ENCODE peak calls at places on chromosomes 5 and 9, in six cellular contexts. O, F, P, A, R and H are unnamed samples.

GRCh38 chr5:135217669-135218485 is 181.2 kb downstream of the MACROH2A1 start:
- DNase-seq in O (no peak), F (no peak), P (no peak), A (no peak), R (peak; percentile 38), H (peak; percentile 35)

GRCh38 chr5:56640763-56641406 is 174.5 kb upstream of the MAP3K1 start:
- DNase-seq in O (no peak), F (no peak), P (no peak), A (peak; percentile 54), R (no peak), H (peak; percentile 52)

GRCh38 chr9:82923410-82924242 is 139.3 kb downstream of the RASEF start:
- DNase-seq in O (no peak), F (peak; percentile 71), P (no peak), A (no peak), R (no peak), H (no peak)

GRCh38 chr5:1015545-1015944 is 6.9 kb downstream of the NKD2 start:
- DNase-seq in O (no peak), F (no peak), P (no peak), A (no peak), R (no peak), H (no peak)

GRCh38 chr5:75412111-75412990 is 75.3 kb downstream of the HMGCR start:
- DNase-seq in O (no peak), F (no peak), P (no peak), A (no peak), R (peak; percentile 38), H (no peak)

GRCh38 chr5:60148356-60148755 is 254.8 kb upstream of the PDE4D start:
- DNase-seq in O (peak; percentile 5), F (no peak), P (no peak), A (no peak), R (no peak), H (no peak)

GRCh38 chr9:86396412-86396811 is 42.2 kb upstream of the TUT7 start:
- DNase-seq in O (no peak), F (no peak), P (no peak), A (no peak), R (no peak), H (no peak)

GRCh38 chr9:114424126-114424525 is 36.3 kb upstream of the AKNA start:
- DNase-seq in O (no peak), F (no peak), P (no peak), A (no peak), R (no peak), H (no peak)

GRCh38 chr5:8436919-8437318 is 568.0 kb downstream of the MTRR start:
- DNase-seq in O (no peak), F (no peak), P (no peak), A (no peak), R (no peak), H (no peak)

DNA sequence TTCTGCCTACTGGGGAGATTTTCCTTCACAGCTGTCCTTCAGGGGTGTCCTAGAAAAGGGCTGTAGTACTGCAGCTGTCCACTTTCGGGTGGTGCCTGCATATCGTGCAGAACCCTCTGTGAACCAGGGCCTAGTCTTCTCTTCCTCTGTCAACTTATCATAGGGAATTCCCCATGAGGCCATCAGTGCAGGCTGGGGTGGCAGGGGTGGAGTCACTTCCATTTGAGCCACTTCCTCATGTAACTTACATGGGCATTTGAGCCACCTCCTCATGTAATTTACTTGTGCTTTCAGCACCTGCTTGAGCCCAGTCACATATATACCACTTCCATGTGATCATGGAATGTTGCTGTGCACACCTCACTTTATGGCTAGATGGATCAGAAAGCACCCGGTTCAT is 742.0 kb upstream of the RGMB start:
- DNase-seq in O (no peak), F (no peak), P (no peak), A (no peak), R (no peak), H (no peak)
- TF ChIP-seq CTCF in O (no peak), F (no peak), P (no peak), A (no peak), R (no peak), H (no peak)

DNA sequence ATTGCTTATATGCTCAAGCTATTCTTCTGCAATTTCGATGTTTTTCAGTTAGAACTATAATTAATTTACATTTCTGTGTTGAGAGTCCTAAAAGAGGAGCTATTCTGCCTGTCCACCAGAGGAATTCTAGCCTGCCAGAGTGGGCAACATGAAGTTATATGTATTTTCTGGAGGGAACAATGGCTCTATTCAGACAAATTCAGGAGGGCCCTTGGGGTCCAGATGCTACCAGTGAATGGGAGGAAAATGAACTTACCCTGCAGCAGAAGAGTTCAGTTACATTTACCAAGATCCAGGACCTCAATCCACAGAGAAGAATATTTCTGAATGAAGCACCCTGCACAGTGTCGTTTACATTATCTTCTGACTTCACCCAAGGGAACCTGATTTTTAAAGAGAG is 80.7 kb downstream of the ITGA1 start:
- DNase-seq in O (no peak), F (no peak), P (no peak), A (no peak), R (no peak), H (no peak)
- TF ChIP-seq CTCF in O (no peak), F (no peak), P (no peak), A (no peak), R (no peak), H (no peak)

GRCh38 chr5:50320131-50320749 is 120.8 kb downstream of the EMB start:
- DNase-seq in O (no peak), F (peak; percentile 8), P (no peak), A (no peak), R (no peak), H (no peak)
- TF ChIP-seq CTCF in O (no peak), F (peak; percentile 54), P (no peak), A (no peak), R (no peak), H (no peak)

GRCh38 chr5:9513825-9514224 is 32.0 kb downstream of the SEMA5A start:
- DNase-seq in O (peak; percentile 58), F (no peak), P (no peak), A (no peak), R (peak; percentile 69), H (no peak)
- TF ChIP-seq CTCF in O (peak; percentile 51), F (no peak), P (no peak), A (peak; percentile 26), R (peak; percentile 59), H (no peak)

GRCh38 chr9:105064248-105065118 is 136.5 kb upstream of the ABCA1 start:
- DNase-seq in O (peak; percentile 96), F (peak; percentile 55), P (peak; percentile 10), A (peak; percentile 95), R (peak; percentile 25), H (peak; percentile 87)
- TF ChIP-seq CTCF in O (no peak), F (no peak), P (no peak), A (no peak), R (no peak), H (no peak)

DNA sequence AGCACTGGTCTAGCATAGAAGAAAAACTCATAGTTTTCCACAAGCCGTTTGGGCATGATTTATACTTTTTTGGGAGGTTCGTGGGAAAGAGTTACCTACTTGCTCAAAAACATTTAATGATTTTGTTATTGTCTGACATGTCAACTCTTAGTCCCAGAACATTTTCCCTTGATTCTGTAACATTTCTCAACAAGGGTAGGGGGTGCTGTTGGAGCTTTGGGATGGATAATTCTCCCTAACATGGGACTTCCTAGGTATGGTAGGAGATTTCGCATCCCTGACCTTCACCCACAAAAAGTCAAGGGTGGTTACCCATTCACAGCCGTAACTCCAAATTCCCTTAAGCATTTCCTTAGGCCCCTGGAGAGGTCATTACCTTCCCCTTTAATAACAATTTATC is 378.0 kb downstream of the YTHDC2 start:
- DNase-seq in O (no peak), F (no peak), P (no peak), A (no peak), R (peak; percentile 37), H (no peak)
- TF ChIP-seq CTCF in O (no peak), F (no peak), P (no peak), A (no peak), R (peak; percentile 53), H (no peak)

DNA sequence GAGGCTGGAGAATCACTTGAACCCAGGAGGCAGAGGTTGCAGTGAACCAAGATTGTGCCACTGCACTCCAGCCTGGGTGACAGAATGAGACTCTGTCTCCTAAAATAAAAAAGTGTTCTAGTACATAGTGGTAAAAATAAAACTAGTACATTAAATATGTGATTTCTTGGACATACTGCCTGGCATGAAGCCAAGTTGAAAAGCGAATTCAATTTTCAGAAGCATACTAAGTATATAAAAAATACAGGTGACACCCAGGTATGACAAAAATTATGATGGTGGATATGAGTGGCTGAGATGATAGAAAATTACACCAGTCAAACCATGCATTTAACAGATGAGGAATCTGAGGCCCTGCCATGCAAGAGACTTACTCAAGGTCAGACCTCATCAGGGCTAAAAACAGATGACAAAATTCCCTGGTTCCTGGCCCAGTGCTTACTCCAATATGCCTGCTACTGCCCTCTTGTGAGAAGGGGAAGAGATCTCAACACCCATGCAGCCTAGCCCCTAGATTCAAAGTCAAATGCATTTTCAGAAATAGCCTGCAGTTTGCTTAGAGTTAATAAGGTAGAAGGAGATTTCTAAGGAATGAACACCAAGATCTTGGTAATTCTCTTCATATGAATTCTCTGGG is 46.6 kb upstream of the GNPDA1 start:
- DNase-seq in O (peak; percentile 57), F (peak; percentile 53), P (no peak), A (peak; percentile 45), R (peak; percentile 58), H (no peak)
- TF ChIP-seq CTCF in O (no peak), F (peak; percentile 26), P (no peak), A (peak; percentile 44), R (peak; percentile 67), H (no peak)

GRCh38 chr5:79133121-79133656 is 21.6 kb downstream of the BHMT start:
- DNase-seq in O (peak; percentile 9), F (peak; percentile 66), P (no peak), A (no peak), R (peak; percentile 71), H (no peak)
- TF ChIP-seq CTCF in O (peak; percentile 3), F (peak; percentile 49), P (peak; percentile 58), A (peak; percentile 22), R (no peak), H (peak; percentile 82)

GRCh38 chr5:15791274-15791673 is 291.3 kb downstream of the FBXL7 start:
- DNase-seq in O (no peak), F (no peak), P (no peak), A (no peak), R (no peak), H (no peak)
- TF ChIP-seq CTCF in O (no peak), F (no peak), P (no peak), A (no peak), R (no peak), H (no peak)